ENCODE peak calls at places on chromosomes 2 and 18, in four cellular contexts. Z, A, B and P are unnamed samples.

GRCh38 chr2:50535971-50536759 is 495.8 kb downstream of the NRXN1 start:
- DNase-seq in B (no peak), A (peak), Z (peak), P (no peak)

GRCh38 chr2:237096201-237096600 is 10.5 kb downstream of the COPS8 start:
- DNase-seq in Z (no peak), A (no peak), B (no peak), P (no peak)

GRCh38 chr2:80001704-80002103 is 302.8 kb downstream of the LRRTM1 start:
- DNase-seq in A (no peak), Z (peak), B (no peak), P (no peak)

GRCh38 chr2:98180456-98180855 is 93.5 kb downstream of the VWA3B start:
- DNase-seq in Z (no peak), B (no peak), A (no peak), P (no peak)

GRCh38 chr2:161956751-161957150 is 117.3 kb downstream of the DPP4 start:
- DNase-seq in Z (no peak), A (no peak), B (no peak), P (no peak)

GRCh38 chr2:29817846-29818680 is 103.3 kb downstream of the ALK start:
- DNase-seq in B (no peak), A (no peak), Z (no peak), P (no peak)

GRCh38 chr2:88959480-88960204 is 268.2 kb downstream of the RPIA start:
- DNase-seq in Z (peak), A (peak), B (no peak), P (no peak)

GRCh38 chr2:234161932-234162331 is 111.4 kb downstream of the SPP2 start:
- DNase-seq in Z (no peak), B (no peak), A (no peak), P (no peak)

GRCh38 chr18:24497052-24497754 is 36.8 kb downstream of the HRH4 start:
- DNase-seq in A (no peak), Z (peak), B (no peak), P (no peak)

GRCh38 chr2:240353086-240353798 is 82.2 kb upstream of the GPC1 start:
- DNase-seq in Z (no peak), A (no peak), B (no peak), P (no peak)

GRCh38 chr2:195612515-195613495 is 44.2 kb upstream of the SLC39A10 start:
- DNase-seq in B (no peak), A (peak), Z (peak), P (no peak)

GRCh38 chr18:12031836-12032235 is 50.5 kb downstream of the IMPA2 start:
- DNase-seq in Z (peak), A (no peak), B (no peak), P (peak)

GRCh38 chr2:130827502-130828251 is 9.0 kb upstream of the ARHGEF4 start:
- DNase-seq in Z (peak), B (no peak), A (no peak), P (no peak)

GRCh38 chr2:105378921-105379383 is 19.9 kb downstream of the FHL2 start:
- DNase-seq in Z (no peak), B (no peak), A (no peak), P (peak)

GRCh38 chr2:105382177-105382576 is 16.7 kb downstream of the FHL2 start:
- DNase-seq in A (no peak), Z (no peak), B (no peak), P (peak)

GRCh38 chr2:105380432-105381118 is 18.3 kb downstream of the FHL2 start:
- DNase-seq in A (no peak), Z (peak), B (no peak), P (peak)

GRCh38 chr2:105379741-105380186 is 19.1 kb downstream of the FHL2 start:
- DNase-seq in Z (no peak), A (no peak), B (no peak), P (peak)

DNA sequence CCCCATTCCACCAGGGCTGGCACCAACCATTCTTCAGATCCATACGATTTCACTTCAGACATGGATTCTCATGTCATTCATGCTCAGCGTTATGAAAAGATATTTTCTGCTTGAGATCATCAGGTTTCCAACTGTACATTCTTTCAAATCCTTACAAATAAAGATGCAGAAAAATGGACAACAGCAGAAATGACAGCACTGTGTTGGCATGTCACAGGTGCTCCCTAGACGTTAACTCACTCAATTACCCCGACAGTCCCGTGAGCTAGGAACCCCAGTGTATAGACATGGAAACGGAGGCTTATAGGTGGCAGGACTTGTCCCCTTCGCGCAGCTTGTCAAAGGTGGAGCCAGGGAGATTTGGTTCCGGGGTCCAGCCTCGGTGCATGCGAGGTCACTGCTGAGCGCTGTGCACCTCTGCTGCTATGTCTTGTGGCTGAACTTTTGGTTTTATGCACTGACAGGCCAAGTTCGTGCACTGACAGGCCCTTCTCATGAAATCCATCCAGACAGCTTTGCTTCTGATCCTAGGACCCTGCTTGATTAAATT is 17.7 kb downstream of the FHL2 start:
- DNase-seq in A (no peak), B (no peak), Z (no peak), P (peak)
- TF ChIP-seq POLR2A in A (no peak), B (no peak), Z (no peak), P (no peak)

GRCh38 chr18:23363865-23364570 is 89.1 kb upstream of the RIOK3 start:
- DNase-seq in Z (no peak), B (no peak), A (no peak), P (no peak)
- TF ChIP-seq POLR2A in Z (no peak), B (no peak), A (no peak), P (no peak)

DNA sequence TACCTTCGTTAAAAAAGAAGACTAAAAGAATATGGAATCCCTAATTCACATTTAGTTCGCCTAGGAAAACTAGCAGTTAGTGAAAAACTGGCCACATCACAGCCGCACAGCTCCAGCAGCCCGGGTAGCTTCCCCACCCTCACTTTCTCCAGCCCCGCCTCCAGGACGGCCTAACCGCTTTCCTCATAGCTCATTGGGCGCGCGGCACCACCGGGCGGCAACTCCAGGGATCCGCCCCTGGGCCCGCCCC is 193 bp upstream of the MIB1 start:
- DNase-seq in Z (peak), A (peak), B (peak), P (peak)
- TF ChIP-seq POLR2A in Z (no peak), A (no peak), B (no peak), P (no peak)

DNA sequence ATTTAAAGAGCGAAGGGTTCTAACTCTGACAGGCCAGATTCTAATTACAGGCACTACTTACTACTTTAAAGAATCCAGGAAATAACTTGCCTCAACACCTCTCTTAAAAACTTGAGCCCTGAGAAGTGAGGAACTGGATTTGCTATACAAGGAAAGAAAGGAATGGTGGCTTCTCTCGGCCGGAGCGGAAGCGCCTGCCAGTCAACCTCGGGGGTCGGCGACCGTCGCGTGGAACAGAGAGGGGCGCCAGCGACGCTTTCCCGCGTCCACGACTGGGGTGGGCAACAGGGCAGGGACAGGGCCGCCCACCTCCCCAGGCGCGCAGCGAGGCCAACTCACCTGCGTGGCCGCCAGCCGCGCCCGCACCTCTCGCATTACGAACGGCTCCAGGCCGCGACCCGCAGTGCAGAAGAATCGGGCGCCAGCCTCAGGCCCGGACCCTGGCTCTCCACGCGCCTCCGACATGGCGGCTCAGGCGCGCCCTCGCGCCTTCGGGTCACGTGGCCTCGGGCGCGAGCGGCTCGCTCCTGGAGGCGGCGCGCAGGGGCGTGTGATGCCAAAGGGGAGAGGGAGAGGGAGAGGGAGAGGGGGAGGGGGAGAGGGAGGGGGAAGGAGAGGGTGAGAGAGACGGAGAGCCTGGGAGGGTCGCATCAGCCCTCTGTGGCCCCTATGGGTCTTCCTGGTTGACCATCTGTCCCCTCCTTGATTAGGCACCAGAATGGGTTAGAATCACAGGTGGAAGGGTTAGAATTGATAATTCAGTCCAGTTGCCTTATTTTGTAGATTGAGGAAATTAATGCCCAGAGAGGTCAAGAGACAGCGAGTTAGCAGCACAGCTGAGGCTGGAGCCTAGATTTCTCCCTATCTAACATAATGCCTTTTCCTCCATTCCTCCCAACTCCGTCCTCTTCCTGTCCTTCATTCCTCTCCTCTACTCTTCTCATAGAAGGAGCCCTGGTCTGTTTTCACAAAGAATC is at the start of gene THUMPD2:
- DNase-seq in A (peak), Z (peak), B (no peak), P (peak)
- TF ChIP-seq POLR2A in A (peak), Z (peak), B (peak), P (no peak)